ENCODE peak calls at places on chromosomes 7 and 10, in nine cellular contexts. J is brain microvascular endothelial cell; C is adrenal gland; E is CD4-positive, alpha-beta memory T cell; N is endothelial cell of umbilical vein; O is suprapubic skin; H is endodermal cell; V is upper lobe of right lung; G is pancreas. P is an unnamed sample.

GRCh38 chr10:130806426-130806825 is 505.1 kb downstream of the TCERG1L start:
- DNase-seq in G (no peak), C (peak; percentile 21), E (no peak), V (peak; percentile 32), O (peak; percentile 57), N (no peak), J (no peak), H (peak; percentile 20), P (no peak)

GRCh38 chr10:71131096-71131495 is 81.3 kb upstream of the UNC5B start:
- DNase-seq in N (no peak), C (peak; percentile 21), V (no peak), J (no peak), H (no peak), E (no peak), O (no peak), G (no peak), P (no peak)

GRCh38 chr7:74587435-74588126 is 69.9 kb upstream of the GTF2I start:
- DNase-seq in J (peak; percentile 92), C (peak; percentile 97), O (peak; percentile 90), G (peak; percentile 55), E (no peak), V (peak; percentile 91), H (peak; percentile 89), N (peak; percentile 88), P (peak; percentile 89)

GRCh38 chr10:22333667-22334282 is 11.5 kb upstream of the SPAG6 start:
- DNase-seq in O (no peak), G (no peak), E (no peak), V (no peak), H (no peak), N (no peak), J (no peak), C (no peak), P (no peak)

GRCh38 chr10:6748981-6749630 is 169.0 kb upstream of the PRKCQ start:
- DNase-seq in E (no peak), V (no peak), G (no peak), J (peak; percentile 7), H (no peak), N (peak; percentile 59), O (no peak), C (no peak), P (no peak)

GRCh38 chr10:92385836-92386235 is 94.9 kb downstream of the MARCHF5 start:
- DNase-seq in O (no peak), J (no peak), E (no peak), C (no peak), N (no peak), V (no peak), G (no peak), H (no peak), P (no peak)

GRCh38 chr7:11188529-11189310 is 215.0 kb downstream of the PHF14 start:
- DNase-seq in N (no peak), V (no peak), O (no peak), E (no peak), H (no peak), C (no peak), G (no peak), J (no peak), P (no peak)

GRCh38 chr7:76358053-76358477 is 726 bp downstream of the YWHAG start:
- DNase-seq in H (peak; percentile 78), G (no peak), V (peak; percentile 88), J (no peak), O (peak; percentile 88), N (peak; percentile 65), E (no peak), C (peak; percentile 81), P (peak; percentile 81)

GRCh38 chr10:22317771-22318565 is 1.8 kb downstream of the COMMD3 start:
- DNase-seq in O (no peak), G (no peak), N (no peak), E (no peak), V (no peak), J (no peak), C (no peak), H (no peak), P (no peak)

GRCh38 chr10:74743401-74743800 is 83.0 kb upstream of the KAT6B start:
- DNase-seq in V (no peak), H (no peak), N (no peak), C (peak; percentile 33), O (no peak), J (no peak), E (no peak), G (no peak), P (no peak)

GRCh38 chr10:99742701-99743100 is 10.7 kb downstream of the CUTC start:
- DNase-seq in H (no peak), O (no peak), J (no peak), C (no peak), E (no peak), G (no peak), N (no peak), V (no peak), P (no peak)

GRCh38 chr10:61438141-61438984 is 14.8 kb downstream of the TMEM26 start:
- DNase-seq in H (no peak), V (no peak), G (no peak), C (no peak), E (peak; percentile 1), N (peak; percentile 66), O (no peak), J (no peak), P (no peak)

GRCh38 chr7:46705416-46706255 is 784.6 kb upstream of the IGFBP3 start:
- DNase-seq in H (no peak), O (no peak), E (no peak), N (no peak), V (no peak), J (no peak), C (no peak), G (no peak), P (no peak)

GRCh38 chr10:80537705-80538480 is at the start of gene SH2D4B:
- DNase-seq in J (no peak), O (peak; percentile 75), V (no peak), E (no peak), G (no peak), H (peak; percentile 81), N (no peak), C (peak; percentile 43), P (peak; percentile 11)

GRCh38 chr10:6958254-6958653 is 378.2 kb upstream of the PRKCQ start:
- DNase-seq in O (no peak), C (no peak), V (no peak), E (no peak), H (no peak), G (no peak), J (no peak), N (no peak), P (no peak)

GRCh38 chr7:1271046-1271445 is 38.4 kb downstream of the UNCX start:
- DNase-seq in O (no peak), N (no peak), E (no peak), V (no peak), J (no peak), G (no peak), C (no peak), H (no peak), P (no peak)

GRCh38 chr7:74288034-74288881 is 949 bp upstream of the CLIP2 start:
- DNase-seq in E (no peak), C (no peak), H (no peak), O (no peak), G (no peak), J (no peak), V (no peak), N (no peak), P (peak; percentile 53)

GRCh38 chr7:7783001-7783400 is 64.6 kb upstream of the RPA3 start:
- DNase-seq in N (no peak), C (no peak), E (no peak), G (no peak), H (no peak), O (no peak), J (no peak), V (no peak), P (no peak)

DNA sequence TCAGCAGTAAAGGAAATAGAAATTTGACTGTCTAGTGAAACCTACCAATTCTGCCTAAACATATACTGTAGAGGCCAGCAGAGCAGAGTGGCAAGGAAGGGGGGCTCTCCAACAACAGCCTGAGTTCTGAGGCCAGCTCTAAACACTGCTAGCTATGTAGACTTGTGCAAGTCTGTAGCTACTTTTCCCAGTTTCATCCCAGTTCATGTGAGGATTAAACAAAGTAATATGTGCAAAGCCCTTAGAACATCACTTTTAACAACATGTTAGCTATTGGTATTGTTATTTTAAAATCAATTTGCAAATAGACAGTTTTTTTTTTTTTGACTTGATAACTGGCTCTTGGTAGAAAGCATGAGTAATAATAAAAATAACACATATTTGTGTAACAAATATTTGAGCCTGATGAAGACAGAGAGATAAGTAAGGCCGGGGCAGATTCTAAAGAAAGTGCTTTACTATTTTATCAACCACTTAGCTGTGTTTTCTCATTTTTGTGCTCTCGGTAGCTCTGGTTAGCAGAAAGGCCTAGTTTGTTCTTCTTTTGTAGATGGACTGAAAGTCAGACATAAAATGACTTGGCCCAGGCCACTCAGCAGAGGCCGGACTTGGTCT is 9.3 kb downstream of the CHST12 start:
- DNase-seq in C (no peak), J (peak; percentile 14), O (no peak), N (peak; percentile 50), G (no peak), E (no peak), H (no peak), V (no peak), P (no peak)
- H3K27ac ChIP-seq in C (peak overlapping the region; percentile 62), J (peak overlapping the region; percentile 36), O (peak overlapping the region; percentile 46), N (peak overlapping the region; percentile 33), G (no peak overlapping the region), E (no peak overlapping the region), H (no peak overlapping the region), V (peak overlapping the region; percentile 37), P (no peak overlapping the region)

GRCh38 chr7:106659369-106659962 is 1.5 kb downstream of the CCDC71L start:
- DNase-seq in J (no peak), G (no peak), O (no peak), C (no peak), V (no peak), H (no peak), N (no peak), E (no peak), P (no peak)
- H3K27ac ChIP-seq in J (no peak overlapping the region), G (peak overlapping the region; percentile 80), O (peak overlapping the region; percentile 95), C (peak overlapping the region; percentile 95), V (peak overlapping the region; percentile 96), H (no peak overlapping the region), N (peak overlapping the region; percentile 90), E (peak overlapping the region; percentile 58), P (peak overlapping the region; percentile 92)

GRCh38 chr10:18178862-18179483 is 38.7 kb downstream of the CACNB2 start:
- DNase-seq in C (no peak), H (no peak), O (no peak), N (no peak), V (no peak), E (no peak), J (no peak), G (no peak), P (no peak)
- H3K27ac ChIP-seq in C (no peak overlapping the region), H (no peak overlapping the region), O (no peak overlapping the region), N (no peak overlapping the region), V (no peak overlapping the region), E (no peak overlapping the region), J (no peak overlapping the region), G (no peak overlapping the region), P (no peak overlapping the region)

GRCh38 chr10:110509560-110509959 is 11.9 kb downstream of the DUSP5 start:
- DNase-seq in G (no peak), N (no peak), C (peak; percentile 1), E (no peak), J (no peak), V (no peak), O (peak; percentile 4), H (no peak), P (no peak)
- H3K27ac ChIP-seq in G (no peak overlapping the region), N (peak overlapping the region; percentile 74), C (no peak overlapping the region), E (no peak overlapping the region), J (no peak overlapping the region), V (no peak overlapping the region), O (no peak overlapping the region), H (no peak overlapping the region), P (no peak overlapping the region)

GRCh38 chr7:6480323-6480660 is 32.5 kb upstream of the DAGLB start:
- DNase-seq in J (no peak), H (no peak), O (no peak), C (no peak), G (no peak), N (no peak), V (no peak), E (no peak), P (no peak)
- H3K27ac ChIP-seq in J (no peak overlapping the region), H (no peak overlapping the region), O (no peak overlapping the region), C (no peak overlapping the region), G (no peak overlapping the region), N (no peak overlapping the region), V (no peak overlapping the region), E (no peak overlapping the region), P (no peak overlapping the region)

P was measured in colonic mucosa.